ENCODE peak calls at places on chromosomes 12 and 14, in four cellular contexts. Z is posterior vena cava, E is anterior cingulate cortex, U is HFF-Myc. J is an unnamed sample.

GRCh38 chr12:121579981-121580868 is 598 bp downstream of the KDM2B start:
- DNase-seq in Z (peak; percentile 91), U (no peak), E (peak; percentile 68), J (peak; percentile 92)

GRCh38 chr14:61558271-61558670 is 137.0 kb upstream of the HIF1A start:
- DNase-seq in U (no peak), Z (no peak), E (no peak), J (no peak)

GRCh38 chr14:92986254-92987147 is 63.6 kb downstream of the CHGA start:
- DNase-seq in E (peak; percentile 35), Z (peak; percentile 74), U (peak; percentile 30), J (peak; percentile 64)

GRCh38 chr12:106753526-106753925 is 21.0 kb upstream of the RIC8B start:
- DNase-seq in Z (no peak), E (no peak), U (no peak), J (peak; percentile 87)

GRCh38 chr14:105374389-105374788 is 23.9 kb upstream of the TEX22 start:
- DNase-seq in E (no peak), Z (no peak), U (no peak), J (no peak)

GRCh38 chr12:53788892-53789291 is 37.1 kb upstream of the CISTR start:
- DNase-seq in Z (no peak), E (no peak), U (no peak), J (no peak)

GRCh38 chr14:68941820-68942219 is 37.3 kb downstream of the ACTN1 start:
- DNase-seq in U (no peak), Z (no peak), E (no peak), J (no peak)

GRCh38 chr12:26527702-26528101 is 305.3 kb downstream of the ITPR2 start:
- DNase-seq in Z (no peak), E (no peak), U (no peak), J (no peak)

GRCh38 chr14:43665570-43666267 is 841.4 kb downstream of the FSCB start:
- DNase-seq in E (no peak), U (no peak), Z (peak; percentile 55), J (peak; percentile 51)

GRCh38 chr12:15532364-15532977 is 210.2 kb downstream of the PTPRO start:
- DNase-seq in U (peak; percentile 51), Z (no peak), E (no peak), J (no peak)

GRCh38 chr12:98559666-98560065 is 33.8 kb upstream of the SLC25A3 start:
- DNase-seq in Z (no peak), E (no peak), U (no peak), J (no peak)

GRCh38 chr14:90499121-90499520 is 102.3 kb downstream of the CALM1 start:
- DNase-seq in E (no peak), U (no peak), Z (peak; percentile 28), J (peak; percentile 21)

GRCh38 chr14:65948302-65948701 is 535.8 kb downstream of the FUT8 start:
- DNase-seq in U (no peak), E (no peak), Z (no peak), J (no peak)

GRCh38 chr12:56221233-56221756 is 427 bp downstream of the RNF41 start:
- DNase-seq in U (no peak), Z (peak; percentile 90), E (peak; percentile 11), J (peak; percentile 81)

GRCh38 chr12:10184261-10184843 is 5.5 kb downstream of the TMEM52B start:
- DNase-seq in U (no peak), E (no peak), Z (no peak), J (no peak)

GRCh38 chr14:103746706-103747105 is 31.1 kb downstream of the ZFYVE21 start:
- DNase-seq in E (no peak), Z (no peak), U (no peak), J (peak; percentile 49)

GRCh38 chr14:106141242-106142220 is 615.1 kb downstream of the TMEM121 start:
- DNase-seq in U (no peak), E (no peak), Z (no peak), J (no peak)

GRCh38 chr14:75579882-75580281 is 1.5 kb downstream of the FLVCR2 start:
- DNase-seq in U (no peak), E (no peak), Z (no peak), J (no peak)

GRCh38 chr12:41681898-41682297 is 462.8 kb downstream of the GXYLT1 start:
- DNase-seq in Z (no peak), U (no peak), E (no peak), J (no peak)

GRCh38 chr14:76307786-76308780 is 67.9 kb upstream of the ESRRB start:
- DNase-seq in E (no peak), U (no peak), Z (no peak), J (no peak)

GRCh38 chr14:73235531-73236155 is 1.7 kb upstream of the PAPLN start:
- DNase-seq in E (no peak), U (no peak), Z (no peak), J (no peak)

GRCh38 chr14:51604078-51604477 is 47.6 kb upstream of the FRMD6 start:
- DNase-seq in U (peak; percentile 59), E (no peak), Z (no peak), J (no peak)

GRCh38 chr14:89660183-89660582 is 243.2 kb upstream of the FOXN3 start:
- DNase-seq in E (no peak), Z (no peak), U (no peak), J (no peak)

GRCh38 chr12:1091350-1091749 is 100.3 kb downstream of the ERC1 start:
- DNase-seq in E (no peak), Z (no peak), U (no peak), J (no peak)

J was measured in spleen.